ENCODE peak calls at places on chromosome 19, in ten cellular contexts. N is CD4-positive, alpha-beta T cell; L is Panc1; E is mucosa of descending colon; K is AG09319; W is BJ; Z is neural progenitor cell; B is natural killer cell; G is AG04450; C is glutamatergic neuron. O is an unnamed sample.

GRCh38 chr19:29404951-29405727 is 120.7 kb upstream of the VSTM2B start:
- DNase-seq in G (no peak), Z (peak; percentile 94), E (peak; percentile 42), W (no peak), K (no peak), C (peak; percentile 62), L (no peak), B (no peak), N (no peak), O (no peak)

GRCh38 chr19:38690146-38690545 is 42.7 kb downstream of the ACTN4 start:
- DNase-seq in C (no peak), N (no peak), G (no peak), Z (no peak), W (no peak), L (no peak), E (no peak), B (no peak), K (no peak), O (no peak)

GRCh38 chr19:50792246-50792851 is 2.1 kb downstream of the ACP4 start:
- DNase-seq in E (no peak), L (no peak), G (no peak), C (no peak), Z (no peak), W (no peak), N (no peak), B (no peak), K (no peak), O (no peak)

GRCh38 chr19:1764293-1764683 is 11.0 kb downstream of the ONECUT3 start:
- DNase-seq in C (no peak), N (no peak), W (no peak), G (no peak), K (no peak), E (no peak), Z (no peak), B (no peak), L (no peak), O (no peak)

GRCh38 chr19:7652061-7652641 is 15.2 kb downstream of the STXBP2 start:
- DNase-seq in W (peak; percentile 19), C (peak; percentile 89), K (peak; percentile 30), E (peak; percentile 87), G (peak; percentile 16), N (peak; percentile 81), Z (peak; percentile 92), B (peak; percentile 87), L (peak; percentile 70), O (peak; percentile 87)

GRCh38 chr19:18128805-18129204 is 24.2 kb upstream of the PIK3R2 start:
- DNase-seq in W (no peak), C (no peak), K (no peak), G (no peak), E (no peak), Z (no peak), L (no peak), N (no peak), B (no peak), O (no peak)

GRCh38 chr19:7526093-7526929 is 3.9 kb downstream of the MCOLN1 start:
- DNase-seq in K (no peak), G (no peak), N (no peak), B (no peak), W (no peak), Z (no peak), L (no peak), C (no peak), E (no peak), O (no peak)

GRCh38 chr19:18763674-18764590 is 27.2 kb downstream of the COMP start:
- DNase-seq in E (no peak), B (no peak), L (no peak), K (no peak), G (no peak), N (no peak), C (no peak), Z (no peak), W (peak; percentile 58), O (no peak)

GRCh38 chr19:32677657-32678056 is 2.0 kb downstream of the RGS9BP start:
- DNase-seq in L (no peak), B (no peak), E (no peak), W (no peak), N (no peak), C (no peak), Z (peak; percentile 96), G (no peak), K (no peak), O (no peak)

GRCh38 chr19:50818859-50819472 is 4.6 kb downstream of the KLK1 start:
- DNase-seq in L (no peak), N (no peak), W (no peak), E (no peak), C (no peak), Z (no peak), K (no peak), G (no peak), B (no peak), O (no peak)

GRCh38 chr19:35351441-35352176 is 3.9 kb downstream of the FFAR1 start:
- DNase-seq in E (peak; percentile 46), L (no peak), W (no peak), G (no peak), N (no peak), C (no peak), K (no peak), Z (no peak), B (peak; percentile 14), O (no peak)

GRCh38 chr19:55080915-55081772 is 5.5 kb downstream of the EPS8L1 start:
- DNase-seq in E (peak; percentile 96), W (no peak), Z (peak; percentile 85), N (peak; percentile 78), B (peak; percentile 94), K (no peak), G (no peak), L (no peak), C (peak; percentile 93), O (peak; percentile 80)

GRCh38 chr19:872266-872951 is 12.9 kb downstream of the CFD start:
- DNase-seq in K (no peak), W (no peak), N (peak; percentile 77), Z (peak; percentile 85), L (no peak), G (no peak), B (no peak), C (peak; percentile 73), E (peak; percentile 94), O (no peak)

GRCh38 chr19:33344210-33344609 is 29.3 kb upstream of the CEBPG start:
- DNase-seq in N (no peak), G (no peak), B (no peak), E (no peak), C (peak; percentile 28), W (no peak), Z (peak; percentile 48), K (no peak), L (no peak), O (peak; percentile 15)

DNA sequence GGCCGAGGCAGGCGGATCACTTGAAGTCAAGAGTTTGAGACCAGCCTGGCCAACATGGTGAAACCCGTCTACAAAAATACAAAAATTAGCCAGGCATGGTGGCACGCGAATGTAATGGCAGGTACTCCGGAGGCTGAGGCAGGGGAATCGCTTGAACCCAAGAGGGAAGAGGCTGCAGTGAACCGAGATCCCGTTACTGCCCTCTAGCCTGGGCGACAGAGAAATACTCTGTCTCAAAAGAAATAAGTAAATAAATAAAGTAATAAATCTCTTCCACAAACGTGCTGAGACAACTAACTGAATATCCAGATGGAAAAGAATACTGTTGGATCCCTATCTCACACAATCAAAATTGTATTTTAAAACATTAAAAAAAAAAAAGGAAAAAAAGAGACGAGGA is 807 bp upstream of the ZNF813 start:
- DNase-seq in N (no peak), B (no peak), L (no peak), Z (peak; percentile 7), G (no peak), C (no peak), E (no peak), W (no peak), K (no peak), O (no peak)
- TF ChIP-seq CTCF in N (no peak), B (no peak), L (no peak), Z (peak; percentile 23), G (no peak), C (no peak), E (no peak), W (no peak), K (no peak), O (no peak)

GRCh38 chr19:41998246-41999020 is 4.4 kb upstream of the ATP1A3 start:
- DNase-seq in Z (peak; percentile 92), N (no peak), K (no peak), L (no peak), B (no peak), E (peak; percentile 46), C (peak; percentile 91), G (no peak), W (no peak), O (peak; percentile 81)
- TF ChIP-seq CTCF in Z (peak; percentile 79), N (no peak), K (peak; percentile 74), L (peak; percentile 88), B (peak; percentile 22), E (peak; percentile 48), C (peak; percentile 95), G (peak; percentile 63), W (peak; percentile 86), O (peak; percentile 79)

GRCh38 chr19:48874309-48875135 is 2.3 kb downstream of the PPP1R15A start:
- DNase-seq in Z (peak; percentile 1), L (no peak), B (peak; percentile 52), W (no peak), G (no peak), E (peak; percentile 64), K (no peak), C (no peak), N (no peak), O (no peak)

GRCh38 chr19:48872884-48873475 is 759 bp downstream of the PPP1R15A start:
- DNase-seq in C (peak; percentile 58), E (peak; percentile 87), K (peak; percentile 89), G (peak; percentile 89), L (no peak), N (peak; percentile 58), Z (peak; percentile 89), W (peak; percentile 87), B (peak; percentile 72), O (peak; percentile 59)

GRCh38 chr19:48870048-48870447 is 1.6 kb upstream of the PLEKHA4 start:
- DNase-seq in Z (no peak), B (no peak), W (no peak), L (no peak), G (no peak), E (no peak), N (no peak), C (no peak), K (no peak), O (no peak)

GRCh38 chr19:48873476-48874308 is 1.5 kb downstream of the PPP1R15A start:
- DNase-seq in N (no peak), G (no peak), E (no peak), K (no peak), L (no peak), B (peak; percentile 41), Z (peak; percentile 0), C (no peak), W (no peak), O (no peak)

GRCh38 chr19:48872182-48872883 is at the start of gene PPP1R15A:
- DNase-seq in K (peak; percentile 97), C (peak; percentile 98), N (peak; percentile 96), L (peak; percentile 93), Z (peak; percentile 97), G (peak; percentile 96), B (peak; percentile 100), E (peak; percentile 98), W (peak; percentile 92), O (peak; percentile 99)
- TF ChIP-seq CTCF in K (no peak), C (peak; percentile 23), N (no peak), L (no peak), Z (peak; percentile 23), G (no peak), B (no peak), E (no peak), W (no peak), O (no peak)

GRCh38 chr19:10419200-10419645 is 1.1 kb upstream of the PDE4A start:
- DNase-seq in E (no peak), B (peak; percentile 65), Z (peak; percentile 62), K (no peak), C (no peak), W (no peak), N (no peak), L (no peak), G (no peak), O (no peak)
- TF ChIP-seq CTCF in E (no peak), B (no peak), Z (no peak), K (no peak), C (peak; percentile 12), W (no peak), N (no peak), L (no peak), G (no peak), O (no peak)